ENCODE peak calls at places on chromosomes 11 and 22, in five cellular contexts. B is NCI-H1105 treated with DMSO at 0.1 percent for 48 hours, M is mammary epithelial cell, C is NAMALWA, Y is upper lobe of right lung. T is an unnamed sample.

GRCh38 chr11:1652778-1653540 is 23.4 kb downstream of the KRTAP5-5 start:
- DNase-seq in B (peak), M (peak), C (peak), Y (peak), T (peak)

GRCh38 chr11:19437760-19438159 is 197.0 kb upstream of the E2F8 start:
- DNase-seq in B (no peak), M (peak), C (no peak), Y (no peak), T (no peak)

GRCh38 chr11:1032310-1032891 is 4.1 kb downstream of the MUC6 start:
- DNase-seq in B (no peak), M (no peak), C (no peak), Y (no peak), T (no peak)

GRCh38 chr11:129592191-129592590 is 216.5 kb downstream of the BARX2 start:
- DNase-seq in B (no peak), M (no peak), C (no peak), Y (no peak), T (no peak)

GRCh38 chr11:61437496-61437895 is 7.6 kb downstream of the SDHAF2 start:
- DNase-seq in B (no peak), M (no peak), C (no peak), Y (no peak), T (no peak)

GRCh38 chr22:38397189-38398097 is 57.6 kb downstream of the KCNJ4 start:
- DNase-seq in B (no peak), M (peak), C (peak), Y (peak), T (peak)

GRCh38 chr11:125952973-125953372 is 7.1 kb downstream of the VSIG10L2 start:
- DNase-seq in B (peak), M (no peak), C (no peak), Y (peak), T (no peak)

GRCh38 chr11:85705805-85706204 is 19.8 kb upstream of the CCDC89 start:
- DNase-seq in B (no peak), M (no peak), C (no peak), Y (no peak), T (no peak)

GRCh38 chr11:23605001-23605400 is 744.7 kb upstream of the CCDC179 start:
- DNase-seq in B (no peak), M (no peak), C (no peak), Y (no peak), T (no peak)

GRCh38 chr22:20180640-20181039 is 29.8 kb upstream of the CCDC188 start:
- DNase-seq in B (no peak), M (no peak), C (no peak), Y (no peak), T (no peak)

GRCh38 chr11:69840371-69841169 is 21.4 kb upstream of the FGF3 start:
- DNase-seq in B (peak), M (peak), C (no peak), Y (no peak), T (no peak)

GRCh38 chr11:36131719-36132349 is 157.4 kb downstream of the COMMD9 start:
- DNase-seq in B (no peak), M (no peak), C (peak), Y (no peak), T (no peak)

GRCh38 chr11:109511598-109511997 is 89.6 kb downstream of the C11orf87 start:
- DNase-seq in B (no peak), M (peak), C (no peak), Y (no peak), T (no peak)

GRCh38 chr11:62171261-62171723 is 18.7 kb upstream of the SCGB1D1 start:
- DNase-seq in B (peak), M (peak), C (peak), Y (no peak), T (no peak)

T was measured in cardiac septum.